ENCODE peak calls at places on chromosomes 3 and 15, in ten cellular contexts. Z is brain microvascular endothelial cell, A is HFF-Myc, Q is ovary, X is dorsolateral prefrontal cortex, E is GM13976, V is RWPE1, K is neural crest cell, N is mesothelial cell of epicardium, O is ascending aorta. D is an unnamed sample.

GRCh38 chr3:171565671-171566070 is 105.5 kb upstream of the TNIK start:
- DNase-seq in Z (peak; percentile 13), A (no peak), Q (no peak), X (no peak), E (no peak), V (no peak), K (no peak), N (no peak), O (no peak), D (no peak)

GRCh38 chr3:98901465-98902174 is at the start of gene DCBLD2:
- DNase-seq in Z (peak; percentile 99), A (peak; percentile 94), Q (peak; percentile 98), X (peak; percentile 95), E (peak; percentile 99), V (peak; percentile 98), K (peak; percentile 94), N (peak; percentile 95), O (peak; percentile 99), D (peak; percentile 99)

GRCh38 chr15:95450413-95450812 is 880.1 kb upstream of the NR2F2 start:
- DNase-seq in Z (no peak), A (no peak), Q (no peak), X (no peak), E (no peak), V (no peak), K (no peak), N (no peak), O (no peak), D (no peak)

GRCh38 chr15:75307778-75308390 is 25.2 kb downstream of the GOLGA6D start:
- DNase-seq in Z (peak; percentile 18), A (peak; percentile 12), Q (peak; percentile 26), X (no peak), E (peak; percentile 51), V (peak; percentile 50), K (peak; percentile 25), N (no peak), O (no peak), D (peak; percentile 46)

GRCh38 chr3:14524311-14524711 is 15.8 kb downstream of the GRIP2 start:
- DNase-seq in Z (no peak), A (no peak), Q (no peak), X (peak; percentile 17), E (no peak), V (no peak), K (no peak), N (no peak), O (peak; percentile 58), D (no peak)

GRCh38 chr3:53193466-53194217 is 32.6 kb downstream of the PRKCD start:
- DNase-seq in Z (no peak), A (no peak), Q (peak; percentile 34), X (no peak), E (no peak), V (no peak), K (no peak), N (no peak), O (peak; percentile 79), D (no peak)

GRCh38 chr15:77370580-77370979 is 49.3 kb downstream of the PEAK1 start:
- DNase-seq in Z (peak; percentile 36), A (no peak), Q (no peak), X (no peak), E (no peak), V (no peak), K (no peak), N (no peak), O (no peak), D (no peak)

GRCh38 chr3:177602601-177603136 is 405.4 kb upstream of the TBL1XR1 start:
- DNase-seq in Z (no peak), A (no peak), Q (no peak), X (no peak), E (no peak), V (no peak), K (no peak), N (no peak), O (no peak), D (no peak)

GRCh38 chr3:61876797-61877196 is 315.4 kb downstream of the PTPRG start:
- DNase-seq in Z (no peak), A (no peak), Q (no peak), X (no peak), E (no peak), V (no peak), K (no peak), N (no peak), O (no peak), D (no peak)

GRCh38 chr3:61875976-61876671 is 314.8 kb downstream of the PTPRG start:
- DNase-seq in Z (no peak), A (no peak), Q (no peak), X (no peak), E (no peak), V (no peak), K (no peak), N (no peak), O (no peak), D (no peak)

GRCh38 chr3:61875073-61875472 is 313.7 kb downstream of the PTPRG start:
- DNase-seq in Z (peak; percentile 22), A (no peak), Q (no peak), X (no peak), E (no peak), V (no peak), K (no peak), N (no peak), O (no peak), D (no peak)

GRCh38 chr3:61875488-61875887 is 314.1 kb downstream of the PTPRG start:
- DNase-seq in Z (no peak), A (no peak), Q (no peak), X (no peak), E (no peak), V (no peak), K (no peak), N (no peak), O (no peak), D (no peak)

DNA sequence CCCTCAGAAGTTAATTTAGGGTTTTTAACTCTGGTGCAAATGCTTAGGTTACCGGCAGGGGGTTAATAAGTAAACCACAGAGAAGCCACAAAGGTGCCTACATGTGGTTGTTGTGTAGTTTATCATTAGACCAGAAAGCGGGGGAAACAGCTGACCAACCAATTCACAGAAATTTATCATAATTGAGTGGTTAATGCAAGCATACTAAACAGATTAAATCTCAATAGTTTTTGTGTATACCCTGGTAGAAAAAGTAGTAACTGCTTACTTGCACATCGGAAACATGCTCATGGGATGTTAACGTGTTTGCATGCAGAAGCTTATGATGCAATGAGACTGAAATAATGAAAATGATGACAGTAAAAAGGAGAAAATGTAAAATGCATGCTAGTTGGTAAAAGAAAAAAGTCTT is 316.0 kb downstream of the PTPRG start:
- DNase-seq in Z (no peak), A (no peak), Q (no peak), X (no peak), E (peak; percentile 17), V (no peak), K (no peak), N (no peak), O (no peak), D (peak; percentile 39)
- TF ChIP-seq CTCF in Z (peak; percentile 19), A (peak; percentile 15), Q (no peak), X (no peak), E (no peak), V (no peak), K (peak; percentile 40), N (no peak), O (no peak), D (no peak)

GRCh38 chr15:78734441-78735064 is 76.7 kb downstream of the ADAMTS7 start:
- DNase-seq in Z (no peak), A (no peak), Q (no peak), X (no peak), E (no peak), V (no peak), K (no peak), N (no peak), O (no peak), D (no peak)

GRCh38 chr15:78737187-78737820 is 74.0 kb downstream of the ADAMTS7 start:
- DNase-seq in Z (no peak), A (no peak), Q (no peak), X (no peak), E (no peak), V (no peak), K (no peak), N (no peak), O (no peak), D (no peak)

GRCh38 chr15:78740904-78741274 is 70.4 kb downstream of the ADAMTS7 start:
- DNase-seq in Z (no peak), A (no peak), Q (no peak), X (no peak), E (no peak), V (no peak), K (no peak), N (no peak), O (no peak), D (no peak)

GRCh38 chr15:78739206-78739605 is 72.1 kb downstream of the ADAMTS7 start:
- DNase-seq in Z (no peak), A (no peak), Q (no peak), X (no peak), E (no peak), V (no peak), K (no peak), N (no peak), O (no peak), D (no peak)

DNA sequence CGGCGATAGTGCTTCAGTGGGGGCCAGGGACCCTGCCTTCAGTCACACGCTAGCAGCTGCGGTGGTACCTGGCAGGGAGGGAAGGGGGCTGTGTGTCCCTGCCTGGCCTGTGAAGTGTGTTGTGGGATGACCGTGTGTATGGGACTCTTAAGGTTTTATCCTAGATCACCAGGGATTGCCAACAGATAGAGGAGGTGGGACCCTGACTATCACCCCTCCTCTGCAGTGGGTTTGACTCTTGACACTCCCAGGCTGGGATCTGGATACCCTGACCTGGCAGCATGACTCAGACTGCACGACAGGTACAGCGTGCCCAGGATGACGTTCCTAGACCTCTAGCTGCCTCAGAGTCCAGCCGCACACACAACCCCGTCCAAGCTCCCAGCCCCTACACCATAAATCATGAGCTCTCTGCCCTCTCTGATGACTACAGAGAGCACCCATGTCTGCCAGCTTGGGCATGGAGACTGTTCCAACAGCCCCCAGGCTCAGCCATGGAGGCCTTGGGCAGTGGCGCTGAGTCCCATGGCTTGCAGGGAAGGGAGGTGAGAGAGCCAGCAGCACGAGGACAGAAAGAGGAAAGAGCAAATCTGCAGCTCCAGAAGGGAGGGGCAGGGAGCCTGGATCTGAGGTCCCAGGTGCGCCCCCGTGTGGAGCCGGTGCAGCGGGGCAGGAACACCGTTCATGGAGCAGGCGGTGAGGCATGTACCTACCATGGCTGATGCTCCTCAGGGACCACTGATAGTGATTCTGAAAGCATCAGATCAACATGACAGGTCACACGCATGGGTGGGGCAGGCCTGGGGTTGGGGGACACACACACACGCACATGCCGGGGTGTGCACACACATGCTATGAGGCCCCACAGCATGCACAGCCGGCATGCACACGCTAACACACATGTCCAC is 71.0 kb downstream of the ADAMTS7 start:
- DNase-seq in Z (peak; percentile 39), A (no peak), Q (no peak), X (no peak), E (peak; percentile 60), V (no peak), K (peak; percentile 57), N (no peak), O (peak; percentile 48), D (peak; percentile 41)
- TF ChIP-seq CTCF in Z (peak; percentile 75), A (peak; percentile 72), Q (no peak), X (no peak), E (peak; percentile 77), V (peak; percentile 12), K (peak; percentile 52), N (no peak), O (no peak), D (peak; percentile 57)

GRCh38 chr15:45116006-45116481 is 1.9 kb downstream of the DUOXA2 start:
- DNase-seq in Z (no peak), A (no peak), Q (no peak), X (no peak), E (no peak), V (no peak), K (no peak), N (no peak), O (no peak), D (no peak)
- TF ChIP-seq CTCF in Z (no peak), A (no peak), Q (no peak), X (no peak), E (no peak), V (no peak), K (no peak), N (no peak), O (no peak), D (no peak)

GRCh38 chr3:72997421-72997961 is 880 bp downstream of the PPP4R2 start:
- DNase-seq in Z (peak; percentile 49), A (no peak), Q (peak; percentile 20), X (no peak), E (peak; percentile 61), V (peak; percentile 24), K (peak; percentile 18), N (no peak), O (no peak), D (peak; percentile 48)
- TF ChIP-seq CTCF in Z (peak; percentile 64), A (peak; percentile 51), Q (no peak), X (peak; percentile 56), E (peak; percentile 47), V (peak; percentile 49), K (peak; percentile 62), N (no peak), O (peak; percentile 36), D (peak; percentile 47)

D was measured in GM10248.